ENCODE peak calls at places on chromosomes 16 and 17, in ten cellular contexts. D is mesothelial cell of epicardium, R is lower leg skin, Z is heart right ventricle, N is tibial nerve, P is Panc1, V is progenitor cell of endocrine pancreas, A is GM13977, O is GM12865, T is AG09309. E is an unnamed sample.

GRCh38 chr17:58184308-58184985 is 8.1 kb upstream of the EPX start:
- DNase-seq in D (no peak), R (no peak), Z (no peak), N (no peak), P (no peak), V (no peak), A (no peak), O (no peak), T (no peak), E (no peak)

GRCh38 chr17:35129973-35130351 is 8.5 kb downstream of the FNDC8 start:
- DNase-seq in D (no peak), R (no peak), Z (no peak), N (no peak), P (no peak), V (no peak), A (no peak), O (no peak), T (no peak), E (no peak)

GRCh38 chr17:692116-692515 is 22.5 kb downstream of the VPS53 start:
- DNase-seq in D (no peak), R (no peak), Z (no peak), N (no peak), P (no peak), V (no peak), A (no peak), O (no peak), T (peak), E (no peak)

GRCh38 chr16:70478912-70479341 is 24.5 kb downstream of the FCSK start:
- DNase-seq in D (no peak), R (no peak), Z (no peak), N (no peak), P (no peak), V (no peak), A (no peak), O (no peak), T (no peak), E (no peak)

GRCh38 chr17:58324409-58325288 is 3.9 kb downstream of the TSPOAP1 start:
- DNase-seq in D (peak), R (no peak), Z (peak), N (no peak), P (no peak), V (peak), A (no peak), O (peak), T (no peak), E (peak)

GRCh38 chr17:66301864-66302741 is at the start of gene PRKCA:
- DNase-seq in D (peak), R (peak), Z (peak), N (peak), P (no peak), V (peak), A (peak), O (peak), T (no peak), E (peak)

GRCh38 chr17:71792966-71793365 is 327.9 kb upstream of the SOX9 start:
- DNase-seq in D (no peak), R (no peak), Z (no peak), N (no peak), P (peak), V (no peak), A (no peak), O (no peak), T (peak), E (peak)

GRCh38 chr17:64580384-64581307 is 73.9 kb downstream of the CEP95 start:
- DNase-seq in D (no peak), R (no peak), Z (no peak), N (no peak), P (no peak), V (no peak), A (no peak), O (no peak), T (no peak), E (no peak)

GRCh38 chr16:86951831-86952598 is 365.2 kb downstream of the C16orf95 start:
- DNase-seq in D (no peak), R (peak), Z (no peak), N (no peak), P (no peak), V (no peak), A (no peak), O (no peak), T (peak), E (no peak)

GRCh38 chr16:59848314-59848713 is 1114.2 kb upstream of the GOT2 start:
- DNase-seq in D (no peak), R (no peak), Z (no peak), N (no peak), P (no peak), V (no peak), A (no peak), O (no peak), T (no peak), E (no peak)

GRCh38 chr16:19555938-19556778 is 655 bp downstream of the VPS35L start:
- DNase-seq in D (no peak), R (no peak), Z (no peak), N (no peak), P (peak), V (peak), A (peak), O (peak), T (no peak), E (peak)

GRCh38 chr17:199195-199604 is 17.8 kb upstream of the DOC2B start:
- DNase-seq in D (no peak), R (no peak), Z (no peak), N (no peak), P (no peak), V (no peak), A (no peak), O (no peak), T (no peak), E (no peak)

GRCh38 chr17:4426499-4427208 is 7.1 kb upstream of the SPNS3 start:
- DNase-seq in D (no peak), R (no peak), Z (no peak), N (no peak), P (no peak), V (no peak), A (peak), O (no peak), T (no peak), E (peak)

GRCh38 chr16:70688266-70688742 is 2.5 kb upstream of the MTSS2 start:
- DNase-seq in D (no peak), R (no peak), Z (peak), N (peak), P (no peak), V (no peak), A (no peak), O (no peak), T (no peak), E (no peak)

GRCh38 chr16:23691483-23692189 is 12.9 kb downstream of the PLK1 start:
- DNase-seq in D (no peak), R (no peak), Z (no peak), N (no peak), P (no peak), V (no peak), A (no peak), O (no peak), T (no peak), E (no peak)

DNA sequence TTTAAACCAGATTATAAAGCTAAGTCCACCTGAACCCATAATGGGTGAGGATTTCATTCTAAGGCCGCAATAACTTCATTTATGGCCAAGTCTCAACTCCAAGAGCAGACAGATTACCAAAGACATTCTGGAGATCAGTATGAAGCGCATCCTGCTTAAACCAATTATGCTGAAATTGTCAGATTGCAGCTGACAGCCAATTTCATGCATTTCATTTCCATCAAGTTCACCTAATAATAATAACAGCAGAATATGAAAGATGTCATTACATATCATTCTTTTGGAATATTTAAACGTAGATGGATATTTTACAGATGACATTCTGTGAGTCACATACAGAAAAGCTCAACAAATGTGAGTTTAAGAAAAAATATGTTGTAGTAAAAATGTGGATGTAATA is 54.9 kb upstream of the NACA2 start:
- DNase-seq in D (no peak), R (no peak), Z (no peak), N (no peak), P (no peak), V (no peak), A (no peak), O (no peak), T (no peak), E (no peak)
- TF ChIP-seq CTCF in D (no peak), R (no peak), Z (no peak), N (no peak), P (no peak), V (no peak), A (no peak), O (no peak), T (no peak), E (no peak)

DNA sequence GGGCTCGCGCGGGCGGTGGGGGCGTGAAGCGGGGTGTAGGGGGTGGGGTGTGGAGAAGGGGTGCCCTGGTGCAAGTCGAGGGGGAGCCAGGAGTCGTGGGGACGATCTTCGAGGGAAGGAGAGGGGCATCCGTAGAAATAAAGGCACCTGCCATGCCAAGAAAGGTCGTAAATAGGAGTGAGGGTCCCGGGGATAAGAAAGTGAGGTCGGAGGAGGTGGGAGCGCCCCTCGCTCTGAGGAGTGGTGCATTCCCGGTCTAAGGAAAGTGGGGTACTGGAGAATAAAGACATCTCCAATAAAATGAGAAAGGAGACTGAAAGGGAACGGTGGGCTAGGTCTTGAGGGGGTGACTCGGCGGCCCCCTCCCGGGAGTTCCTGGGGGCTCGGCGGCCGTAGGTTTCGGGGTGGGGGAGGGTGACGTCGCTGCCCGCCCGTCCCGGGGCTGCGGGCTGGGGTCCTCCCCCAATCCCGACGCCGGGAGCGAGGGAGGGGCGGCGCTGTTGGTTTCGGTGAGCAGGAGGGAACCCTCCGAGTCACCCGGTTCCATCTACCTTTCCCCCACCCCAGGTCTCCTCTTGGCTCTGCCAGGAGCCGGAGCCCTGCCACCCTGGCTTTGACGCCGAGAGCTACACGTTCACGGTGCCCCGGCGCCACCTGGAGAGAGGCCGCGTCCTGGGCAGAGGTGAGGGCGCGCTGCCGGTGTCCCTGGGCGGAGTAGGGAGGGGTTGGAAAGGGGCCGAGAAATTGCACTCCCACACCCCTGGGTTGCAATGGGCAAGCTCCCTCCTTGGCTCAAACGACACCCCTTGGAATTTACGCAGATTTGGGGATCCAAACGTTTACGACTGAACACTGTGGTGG is 868 bp downstream of the CDH1 start:
- DNase-seq in D (peak), R (no peak), Z (peak), N (no peak), P (no peak), V (peak), A (no peak), O (no peak), T (no peak), E (peak)
- TF ChIP-seq CTCF in D (no peak), R (no peak), Z (no peak), N (no peak), P (no peak), V (no peak), A (no peak), O (no peak), T (no peak), E (no peak)

DNA sequence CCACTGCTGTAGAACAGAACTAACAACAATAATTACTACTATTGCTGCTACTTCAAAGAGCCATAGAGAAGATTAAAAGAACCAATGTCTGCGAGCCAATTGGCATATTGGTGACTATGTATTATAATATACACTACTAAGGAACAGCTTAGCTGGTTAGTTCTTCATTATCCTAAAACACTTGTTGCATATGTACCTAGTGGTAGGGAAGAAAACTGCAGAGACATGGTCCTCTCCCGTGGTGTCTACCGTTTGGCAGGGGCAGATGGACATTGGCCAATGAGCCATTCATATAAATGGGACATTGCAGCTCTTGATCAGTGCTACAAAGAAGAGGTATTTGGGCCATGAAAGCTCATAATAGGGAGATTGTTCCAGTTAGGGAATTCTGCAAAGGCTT is 46.4 kb upstream of the CLEC3A start:
- DNase-seq in D (no peak), R (no peak), Z (no peak), N (no peak), P (no peak), V (no peak), A (no peak), O (no peak), T (no peak), E (no peak)
- TF ChIP-seq CTCF in D (no peak), R (no peak), Z (no peak), N (no peak), P (no peak), V (no peak), A (no peak), O (no peak), T (no peak), E (no peak)

DNA sequence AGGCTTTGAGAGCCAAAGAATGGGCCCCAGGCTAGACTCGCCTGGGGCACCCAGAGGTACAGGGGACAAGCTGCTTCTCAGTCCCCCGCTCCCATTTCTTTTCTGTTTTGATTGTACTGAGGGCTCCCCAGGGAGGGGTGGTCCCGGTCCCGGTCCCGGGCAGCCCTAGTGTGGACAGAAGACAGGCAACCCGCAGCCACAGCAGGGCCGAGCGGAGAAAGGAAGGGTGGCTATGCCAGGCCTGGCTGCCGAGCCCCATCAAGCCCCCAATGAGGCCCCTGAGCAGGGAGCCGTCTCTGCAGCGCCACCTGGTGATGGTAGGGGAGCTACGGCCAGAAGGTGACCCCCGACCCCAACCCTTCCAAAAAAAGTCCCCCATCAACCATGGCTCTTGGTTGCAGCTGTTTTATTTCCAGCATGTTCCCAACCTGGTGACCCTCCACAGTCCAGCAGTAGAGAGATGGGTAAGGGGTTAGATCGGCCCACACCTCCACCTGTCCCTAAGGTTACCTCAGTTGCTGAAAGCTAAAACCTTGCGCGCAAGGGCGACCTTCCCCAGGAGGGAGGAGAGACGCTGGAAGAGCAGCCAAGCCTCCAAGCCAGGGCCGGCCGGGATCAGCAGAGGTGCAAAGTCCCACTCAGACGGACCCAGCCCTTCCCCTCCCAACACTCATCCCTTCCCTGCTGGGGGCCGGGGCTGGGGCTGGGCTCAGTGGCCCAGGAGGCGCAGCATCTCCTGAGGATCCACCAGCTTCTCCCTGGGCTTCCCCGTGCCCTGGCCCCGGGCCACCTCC is 2.6 kb upstream of the GRIN2C start:
- DNase-seq in D (peak), R (no peak), Z (peak), N (peak), P (no peak), V (peak), A (peak), O (peak), T (no peak), E (peak)
- TF ChIP-seq CTCF in D (peak), R (peak), Z (peak), N (peak), P (peak), V (peak), A (peak), O (peak), T (peak), E (peak)

GRCh38 chr17:2064511-2064910 is 9.6 kb downstream of the HIC1 start:
- DNase-seq in D (no peak), R (no peak), Z (no peak), N (no peak), P (no peak), V (no peak), A (no peak), O (no peak), T (no peak), E (no peak)

GRCh38 chr17:2063306-2064146 is 8.6 kb downstream of the HIC1 start:
- DNase-seq in D (no peak), R (no peak), Z (no peak), N (no peak), P (no peak), V (no peak), A (no peak), O (no peak), T (no peak), E (no peak)

GRCh38 chr17:2067048-2067452 is 12.1 kb downstream of the HIC1 start:
- DNase-seq in D (no peak), R (no peak), Z (no peak), N (no peak), P (no peak), V (no peak), A (no peak), O (no peak), T (no peak), E (no peak)

GRCh38 chr17:2064147-2064489 is 9.2 kb downstream of the HIC1 start:
- DNase-seq in D (no peak), R (no peak), Z (no peak), N (no peak), P (no peak), V (no peak), A (no peak), O (no peak), T (no peak), E (no peak)

DNA sequence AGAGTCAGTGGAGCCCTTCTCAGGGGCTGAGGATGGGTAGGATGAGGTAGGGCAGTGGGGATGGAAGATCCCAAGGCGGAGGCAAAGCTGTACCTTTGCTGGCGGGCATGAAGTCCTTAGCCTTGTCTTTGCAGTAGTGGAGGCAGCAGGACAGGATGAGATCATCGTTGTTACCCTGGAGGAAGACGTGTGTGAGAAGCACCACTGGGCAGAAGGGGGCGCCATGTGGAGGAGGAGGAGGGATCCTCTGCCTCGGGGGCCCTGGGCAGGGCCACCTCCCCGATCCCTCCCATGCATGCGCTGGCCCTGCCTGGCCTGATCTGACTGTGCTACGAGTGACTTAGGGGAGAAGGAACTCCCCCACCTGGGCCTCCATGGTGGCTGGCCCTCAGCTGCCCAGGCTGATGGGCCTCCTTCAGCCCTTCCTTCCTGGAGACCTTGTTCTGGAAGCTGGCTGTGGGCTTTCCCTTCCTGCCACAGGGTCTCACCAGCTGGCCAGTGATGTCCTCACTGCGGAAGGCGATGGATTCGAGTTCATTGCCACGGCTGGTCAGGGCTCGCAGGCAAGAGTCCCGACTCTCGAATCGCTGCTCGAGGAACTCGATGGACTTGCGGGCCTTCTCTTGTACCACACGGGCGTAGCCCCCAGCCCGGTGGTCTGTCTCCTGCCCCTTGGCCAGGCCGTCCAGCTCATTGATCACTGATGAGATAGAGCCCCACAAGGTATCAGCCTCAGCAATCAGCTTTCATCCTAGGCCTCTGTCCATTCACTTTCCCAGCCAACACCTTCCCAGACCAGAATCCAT is 10.3 kb downstream of the HIC1 start:
- DNase-seq in D (no peak), R (no peak), Z (peak), N (no peak), P (no peak), V (no peak), A (peak), O (peak), T (no peak), E (no peak)
- TF ChIP-seq CTCF in D (no peak), R (no peak), Z (no peak), N (peak), P (no peak), V (peak), A (peak), O (peak), T (peak), E (no peak)

DNA sequence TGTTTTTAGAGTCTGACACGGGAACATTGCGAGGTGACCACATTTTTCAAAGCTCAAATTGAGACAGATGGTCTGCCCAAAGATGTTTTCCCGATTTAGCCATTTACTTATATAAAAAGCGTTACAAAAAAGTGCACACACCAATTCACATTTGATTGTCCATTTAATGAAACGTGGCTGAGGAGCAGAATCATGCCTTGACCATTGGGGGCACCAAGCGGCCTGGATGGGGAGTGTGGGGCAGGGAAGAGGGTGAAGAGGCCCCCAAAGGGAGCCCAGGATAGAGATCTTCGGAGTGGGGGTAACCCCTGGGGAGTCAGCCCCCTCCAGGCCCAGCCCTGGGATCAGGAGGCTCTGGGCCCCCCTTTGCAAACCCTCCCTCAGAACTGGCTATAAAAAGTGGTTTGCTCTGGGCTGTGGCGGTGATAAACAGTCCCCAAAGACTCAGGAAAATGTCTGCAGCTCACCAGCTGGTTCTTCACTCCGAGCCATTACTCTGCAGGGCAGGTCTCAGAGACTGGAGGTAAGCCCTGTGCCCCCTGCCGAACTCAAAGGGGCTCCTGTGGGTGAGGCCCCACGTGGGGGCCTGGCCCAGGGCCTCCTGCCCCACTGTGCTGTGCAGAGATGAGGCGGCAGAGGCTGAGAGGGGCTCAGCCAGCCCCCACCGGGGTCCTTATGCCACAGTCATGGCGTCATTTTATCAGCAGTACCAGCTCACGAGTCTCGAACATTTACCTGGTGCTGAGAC is 105.9 kb upstream of the SEC14L1 start:
- DNase-seq in D (no peak), R (no peak), Z (no peak), N (no peak), P (no peak), V (no peak), A (no peak), O (no peak), T (no peak), E (no peak)
- TF ChIP-seq CTCF in D (no peak), R (no peak), Z (no peak), N (no peak), P (no peak), V (no peak), A (no peak), O (no peak), T (no peak), E (no peak)

E was measured in Calu3.